ENCODE peak calls at places on chromosomes 11 and 22, in five cellular contexts. A is AG08395; T is activated effector memory CD4-positive, alpha-beta T cell treated with anti-CD3 and anti-CD28 coated beads, Interleukin-2, amount 50 U/mL, for 16 hours; L is caudate nucleus; E is stimulated activated CD4-positive, alpha-beta T cell treated with anti-CD3 and anti-CD28 coated beads, Interleukin-12 subunit alpha, Interleukin-12 subunit beta, amount 100 ng/mL, for 24 hours. X is an unnamed sample.

GRCh38 chr11:22730319-22730718 is 63.9 kb downstream of the GAS2 start:
- DNase-seq in L (no peak), E (no peak), A (no peak), T (no peak), X (no peak)

GRCh38 chr22:29883045-29883830 is at the start of gene MTMR3:
- DNase-seq in L (peak), T (peak), A (peak), E (peak), X (peak)

GRCh38 chr11:128453444-128454336 is 133.7 kb downstream of the ETS1 start:
- DNase-seq in T (no peak), A (peak), E (no peak), L (no peak), X (peak)

GRCh38 chr22:17748555-17749353 is 25.5 kb downstream of the BID start:
- DNase-seq in L (no peak), T (no peak), E (no peak), A (no peak), X (no peak)

GRCh38 chr11:104968856-104969776 is 742 bp upstream of the CASP4 start:
- DNase-seq in L (no peak), T (no peak), A (peak), E (no peak), X (peak)

GRCh38 chr22:44133901-44134511 is 46.7 kb upstream of the PARVG start:
- DNase-seq in E (no peak), L (no peak), A (no peak), T (peak), X (peak)

GRCh38 chr11:115141221-115141620 is 363.0 kb downstream of the CADM1 start:
- DNase-seq in E (no peak), T (no peak), L (no peak), A (no peak), X (no peak)

GRCh38 chr11:33227578-33228261 is 29.5 kb upstream of the HIPK3 start:
- DNase-seq in L (no peak), A (peak), E (no peak), T (no peak), X (peak)

GRCh38 chr11:73989156-73989555 is 6.5 kb upstream of the UCP2 start:
- DNase-seq in A (no peak), T (peak), E (no peak), L (no peak), X (no peak)

GRCh38 chr11:17013548-17014320 is 480 bp downstream of the PLEKHA7 start:
- DNase-seq in T (peak), E (peak), L (no peak), A (no peak), X (no peak)

GRCh38 chr11:74141274-74141695 is 29.5 kb downstream of the C2CD3 start:
- DNase-seq in A (no peak), T (no peak), L (no peak), E (no peak), X (no peak)

GRCh38 chr22:22748297-22748743 is 103.9 kb downstream of the GGTLC2 start:
- DNase-seq in E (peak), L (no peak), A (peak), T (peak), X (peak)

GRCh38 chr11:69002743-69003231 is 10.3 kb downstream of the MRGPRF start:
- DNase-seq in L (no peak), E (no peak), T (peak), A (no peak), X (no peak)

GRCh38 chr11:26905368-26905767 is 88.5 kb upstream of the FIBIN start:
- DNase-seq in L (no peak), E (no peak), T (no peak), A (peak), X (peak)

GRCh38 chr11:101470881-101471535 is 112.8 kb downstream of the TRPC6 start:
- DNase-seq in A (peak), T (no peak), E (no peak), L (no peak), X (peak)

GRCh38 chr11:103433380-103433779 is 324.2 kb downstream of the DYNC2H1 start:
- DNase-seq in T (no peak), L (no peak), E (no peak), A (peak), X (peak)

GRCh38 chr11:92329137-92329536 is 104.5 kb downstream of the FAT3 start:
- DNase-seq in E (no peak), A (no peak), T (no peak), L (no peak), X (no peak)

GRCh38 chr22:47630741-47631534 is 868.5 kb downstream of the TBC1D22A start:
- DNase-seq in L (no peak), E (no peak), T (peak), A (no peak), X (no peak)

GRCh38 chr11:13074714-13075464 is 65.8 kb downstream of the RASSF10 start:
- DNase-seq in T (no peak), A (no peak), L (no peak), E (no peak), X (no peak)

GRCh38 chr22:46748948-46749681 is 11.1 kb upstream of the CERK start:
- DNase-seq in L (no peak), A (peak), T (peak), E (peak), X (peak)

GRCh38 chr11:78171951-78172350 is 16.5 kb downstream of the KCTD21 start:
- DNase-seq in L (no peak), T (no peak), E (no peak), A (no peak), X (no peak)

GRCh38 chr22:49042066-49042465 is 785.6 kb downstream of the BRD1 start:
- DNase-seq in A (no peak), E (no peak), T (peak), L (no peak), X (no peak)

GRCh38 chr11:44823920-44824704 is 97.3 kb downstream of the TSPAN18 start:
- DNase-seq in T (no peak), L (no peak), A (no peak), E (no peak), X (no peak)

GRCh38 chr22:20080445-20080775 is 369 bp downstream of the DGCR8 start:
- DNase-seq in L (no peak), T (peak), A (peak), E (peak), X (peak)

GRCh38 chr22:43592470-43592869 is 180.7 kb downstream of the MPPED1 start:
- DNase-seq in L (no peak), E (no peak), T (no peak), A (no peak), X (no peak)

GRCh38 chr11:100594320-100594719 is 92.8 kb upstream of the ARHGAP42 start:
- DNase-seq in A (no peak), L (no peak), T (no peak), E (no peak), X (no peak)

GRCh38 chr22:35637943-35638342 is 10.3 kb upstream of the APOL6 start:
- DNase-seq in E (no peak), L (no peak), T (no peak), A (peak), X (no peak)

GRCh38 chr11:93073026-93073425 is 103.6 kb downstream of the MTNR1B start:
- DNase-seq in T (no peak), E (no peak), A (no peak), L (no peak), X (no peak)

GRCh38 chr11:490186-490929 is 16.7 kb downstream of the RNH1 start:
- DNase-seq in L (no peak), T (no peak), E (no peak), A (no peak), X (no peak)

GRCh38 chr11:94635072-94635471 is 67.9 kb downstream of the PIWIL4 start:
- DNase-seq in T (no peak), E (no peak), L (no peak), A (no peak), X (no peak)

X was measured in AG08396.